ENCODE peak calls at places on chromosomes 11 and 22, in nine cellular contexts. H is activated CD4-positive, alpha-beta T cell treated with anti-CD3 and anti-CD28 coated beads, Interleukin-2, amount 10 ng/mL, durations not matched to agents 7 days and 5 days; X is WTC11; I is stimulated activated CD8-positive, alpha-beta memory T cell treated with anti-CD3 and anti-CD28 coated beads, Interleukin-15, amount 100 ng/mL, for 4 hours; A is heart left ventricle; R is neuronal stem cell; D is NCI-H748 treated with DMSO at 0.1 percent for 48 hours; J is bronchial epithelial cell; S is GM04504. T is an unnamed sample.
A peak's percentile ranks its signal among the peaks of the same experiment; 100 is the strongest.

GRCh38 chr22:48250286-48250895 is 1487.9 kb downstream of the TBC1D22A start:
- DNase-seq in X (no peak), D (no peak), R (no peak), I (no peak), J (no peak), H (no peak), S (no peak), A (no peak), T (no peak)

GRCh38 chr11:119751281-119752060 is 22.5 kb upstream of the NECTIN1 start:
- DNase-seq in I (no peak), S (no peak), D (no peak), R (no peak), J (peak; percentile 35), X (no peak), H (no peak), A (no peak), T (no peak)

GRCh38 chr11:45383229-45383628 is 97.1 kb upstream of the SYT13 start:
- DNase-seq in I (no peak), J (no peak), S (no peak), R (no peak), D (no peak), X (no peak), A (no peak), H (no peak), T (no peak)

GRCh38 chr22:46916886-46917625 is 154.6 kb downstream of the TBC1D22A start:
- DNase-seq in X (no peak), H (no peak), I (no peak), D (no peak), R (no peak), J (no peak), S (no peak), A (no peak), T (no peak)

GRCh38 chr22:27170491-27170890 is 513.1 kb downstream of the MIAT start:
- DNase-seq in D (no peak), J (no peak), A (no peak), H (no peak), S (peak; percentile 92), I (no peak), X (no peak), R (no peak), T (no peak)

GRCh38 chr22:35308480-35308945 is 8.8 kb downstream of the TOM1 start:
- DNase-seq in I (no peak), X (no peak), R (no peak), J (no peak), H (no peak), S (no peak), D (no peak), A (no peak), T (no peak)

GRCh38 chr22:19918332-19919106 is 23.1 kb upstream of the COMT start:
- DNase-seq in I (no peak), A (no peak), X (no peak), J (no peak), R (no peak), S (no peak), H (no peak), D (no peak), T (no peak)

GRCh38 chr22:27022741-27023373 is 365.5 kb downstream of the MIAT start:
- DNase-seq in X (no peak), R (no peak), I (no peak), D (no peak), H (no peak), A (no peak), J (no peak), S (no peak), T (no peak)

GRCh38 chr11:60169264-60169915 is 13.5 kb downstream of the MS4A6A start:
- DNase-seq in X (peak; percentile 28), D (no peak), S (no peak), A (peak; percentile 40), J (peak; percentile 93), R (peak; percentile 27), I (no peak), H (no peak), T (peak; percentile 33)

GRCh38 chr11:72758690-72759389 is 6.6 kb upstream of the ARAP1 start:
- DNase-seq in H (no peak), I (no peak), D (no peak), A (peak; percentile 76), X (no peak), S (no peak), R (no peak), J (no peak), T (no peak)

GRCh38 chr11:105051559-105051958 is 6.4 kb upstream of the CARD16 start:
- DNase-seq in H (no peak), R (no peak), D (no peak), S (no peak), J (no peak), A (no peak), X (no peak), I (no peak), T (no peak)

GRCh38 chr11:30310623-30311022 is 12.3 kb upstream of the ARL14EP start:
- DNase-seq in R (no peak), I (no peak), X (no peak), H (no peak), D (no peak), S (no peak), A (no peak), J (no peak), T (no peak)

GRCh38 chr11:77130763-77131513 is 2.9 kb downstream of the MYO7A start:
- DNase-seq in R (no peak), D (no peak), A (peak; percentile 86), X (no peak), I (no peak), J (no peak), S (no peak), H (no peak), T (no peak)

GRCh38 chr22:30252411-30253204 is 6.0 kb upstream of the LIF start:
- DNase-seq in H (no peak), J (peak; percentile 27), I (no peak), A (no peak), D (no peak), R (no peak), S (no peak), X (no peak), T (no peak)

GRCh38 chr11:33375688-33376311 is 118.6 kb downstream of the HIPK3 start:
- DNase-seq in S (no peak), X (peak; percentile 61), H (no peak), I (no peak), R (peak; percentile 37), A (no peak), J (no peak), D (peak; percentile 37), T (no peak)

GRCh38 chr11:62922653-62923371 is 1.6 kb upstream of the CHRM1 start:
- DNase-seq in A (no peak), X (peak; percentile 75), S (no peak), R (no peak), D (no peak), I (peak; percentile 25), H (no peak), J (no peak), T (no peak)

GRCh38 chr22:31626427-31627150 is 35.4 kb downstream of the PISD start:
- DNase-seq in A (no peak), X (no peak), D (no peak), J (no peak), H (no peak), S (no peak), I (no peak), R (no peak), T (no peak)

T was measured in NT2/D1.